ENCODE peak calls at places on chromosomes 6 and 20, in five cellular contexts. One of them, this sample, is unnamed.

GRCh38 chr20:62580052-62580451 is 62.3 kb upstream of the SLCO4A1 start:
- DNase-seq in LNCaP clone FGC: no peak
- DNase-seq in left ventricle myocardium inferior: no peak
- DNase-seq in mesothelial cell of epicardium: no peak
- DNase-seq in PC-9: no peak
- DNase-seq in this sample: no peak

GRCh38 chr20:5845686-5846651 is 95.8 kb downstream of the SHLD1 start:
- DNase-seq in PC-9: no peak
- DNase-seq in LNCaP clone FGC: peak; percentile 69
- DNase-seq in left ventricle myocardium inferior: no peak
- DNase-seq in mesothelial cell of epicardium: no peak
- DNase-seq in this sample: no peak

GRCh38 chr20:24470031-24470781 is 777 bp downstream of the SYNDIG1 start:
- DNase-seq in LNCaP clone FGC: no peak
- DNase-seq in left ventricle myocardium inferior: no peak
- DNase-seq in PC-9: no peak
- DNase-seq in mesothelial cell of epicardium: no peak
- DNase-seq in this sample: peak; percentile 14

GRCh38 chr6:18388942-18389341 is 1.8 kb downstream of the RNF144B start:
- DNase-seq in left ventricle myocardium inferior: no peak
- DNase-seq in LNCaP clone FGC: peak; percentile 73
- DNase-seq in PC-9: no peak
- DNase-seq in mesothelial cell of epicardium: no peak
- DNase-seq in this sample: no peak

GRCh38 chr6:30679765-30680535 is 6.5 kb downstream of the PPP1R18 start:
- DNase-seq in PC-9: no peak
- DNase-seq in left ventricle myocardium inferior: no peak
- DNase-seq in LNCaP clone FGC: no peak
- DNase-seq in mesothelial cell of epicardium: no peak
- DNase-seq in this sample: no peak

GRCh38 chr6:32166411-32167061 is 2.1 kb downstream of the EGFL8 start:
- DNase-seq in mesothelial cell of epicardium: no peak
- DNase-seq in LNCaP clone FGC: no peak
- DNase-seq in PC-9: no peak
- DNase-seq in left ventricle myocardium inferior: no peak
- DNase-seq in this sample: no peak

GRCh38 chr6:160417550-160417949 is 69.4 kb downstream of the SLC22A3 start:
- DNase-seq in mesothelial cell of epicardium: no peak
- DNase-seq in LNCaP clone FGC: no peak
- DNase-seq in PC-9: no peak
- DNase-seq in left ventricle myocardium inferior: no peak
- DNase-seq in this sample: no peak

GRCh38 chr6:150153905-150154492 is 11.2 kb downstream of the PPP1R14C start:
- DNase-seq in LNCaP clone FGC: no peak
- DNase-seq in PC-9: no peak
- DNase-seq in mesothelial cell of epicardium: no peak
- DNase-seq in left ventricle myocardium inferior: no peak
- DNase-seq in this sample: no peak

DNA sequence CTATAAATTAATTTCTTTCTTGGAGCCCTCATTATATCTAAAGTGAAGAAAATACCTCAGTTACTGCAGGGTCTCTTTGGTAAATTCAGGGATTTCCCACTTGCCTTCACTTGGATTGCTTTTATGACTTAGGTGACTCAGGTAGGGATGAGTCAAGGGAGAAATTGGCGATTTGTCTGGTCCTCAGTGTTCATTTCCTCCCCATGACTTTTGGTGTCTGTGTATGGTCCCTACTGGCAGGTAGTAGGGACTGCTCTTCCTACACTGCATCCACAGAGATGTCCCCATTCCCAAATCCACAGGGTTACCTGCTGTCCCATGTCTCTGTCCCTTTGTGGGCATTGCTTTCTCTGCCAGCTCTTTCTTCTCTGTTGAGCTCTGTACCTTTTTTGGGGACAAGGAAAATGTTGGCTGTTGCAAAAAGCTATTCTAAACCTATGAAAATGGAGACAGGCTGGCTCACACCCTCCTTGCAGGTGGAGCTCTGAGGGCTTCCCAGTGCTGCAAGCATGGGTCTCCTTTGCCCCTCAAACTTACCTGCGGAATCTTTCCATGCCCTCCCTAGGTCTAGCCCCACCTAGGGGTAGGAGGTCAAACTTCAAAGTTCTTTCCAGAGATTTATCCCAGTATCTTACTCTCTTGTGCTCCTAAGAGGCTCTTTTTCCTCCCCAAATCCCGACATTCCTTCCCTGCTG is 211.9 kb downstream of the ZNF217 start:
- DNase-seq in mesothelial cell of epicardium: no peak
- DNase-seq in LNCaP clone FGC: no peak
- DNase-seq in PC-9: no peak
- DNase-seq in left ventricle myocardium inferior: no peak
- DNase-seq in this sample: no peak
- TF ChIP-seq CTCF in mesothelial cell of epicardium: peak; percentile 51
- TF ChIP-seq CTCF in LNCaP clone FGC: no peak
- TF ChIP-seq CTCF in PC-9: peak; percentile 40
- TF ChIP-seq CTCF in left ventricle myocardium inferior: no peak
- TF ChIP-seq CTCF in this sample: peak; percentile 21

GRCh38 chr20:50149481-50150254 is 3.9 kb downstream of the PEDS1 start:
- DNase-seq in left ventricle myocardium inferior: no peak
- DNase-seq in mesothelial cell of epicardium: no peak
- DNase-seq in LNCaP clone FGC: no peak
- DNase-seq in PC-9: no peak
- DNase-seq in this sample: no peak

GRCh38 chr20:50153500-50154377 is at the start of gene PEDS1:
- DNase-seq in mesothelial cell of epicardium: peak; percentile 88
- DNase-seq in left ventricle myocardium inferior: peak; percentile 94
- DNase-seq in PC-9: peak; percentile 94
- DNase-seq in LNCaP clone FGC: peak; percentile 52
- DNase-seq in this sample: peak; percentile 79

GRCh38 chr20:50153153-50153499 is 397 bp downstream of the PEDS1 start:
- DNase-seq in left ventricle myocardium inferior: no peak
- DNase-seq in LNCaP clone FGC: no peak
- DNase-seq in mesothelial cell of epicardium: no peak
- DNase-seq in PC-9: no peak
- DNase-seq in this sample: no peak

GRCh38 chr20:50151034-50151743 is 2.3 kb downstream of the PEDS1 start:
- DNase-seq in left ventricle myocardium inferior: no peak
- DNase-seq in PC-9: peak; percentile 61
- DNase-seq in mesothelial cell of epicardium: no peak
- DNase-seq in LNCaP clone FGC: peak; percentile 74
- DNase-seq in this sample: no peak

GRCh38 chr20:50152394-50153152 is 950 bp downstream of the PEDS1 start:
- DNase-seq in mesothelial cell of epicardium: no peak
- DNase-seq in PC-9: peak; percentile 59
- DNase-seq in LNCaP clone FGC: no peak
- DNase-seq in left ventricle myocardium inferior: no peak
- DNase-seq in this sample: no peak
- TF ChIP-seq CTCF in mesothelial cell of epicardium: no peak
- TF ChIP-seq CTCF in PC-9: peak; percentile 60
- TF ChIP-seq CTCF in LNCaP clone FGC: peak; percentile 22
- TF ChIP-seq CTCF in left ventricle myocardium inferior: no peak
- TF ChIP-seq CTCF in this sample: no peak

GRCh38 chr20:49969946-49970345 is 12.8 kb upstream of the SNAI1 start:
- DNase-seq in left ventricle myocardium inferior: no peak
- DNase-seq in mesothelial cell of epicardium: no peak
- DNase-seq in PC-9: peak; percentile 57
- DNase-seq in LNCaP clone FGC: no peak
- DNase-seq in this sample: no peak

GRCh38 chr20:49969234-49969633 is 13.5 kb upstream of the SNAI1 start:
- DNase-seq in PC-9: no peak
- DNase-seq in left ventricle myocardium inferior: no peak
- DNase-seq in LNCaP clone FGC: no peak
- DNase-seq in mesothelial cell of epicardium: no peak
- DNase-seq in this sample: no peak

GRCh38 chr20:49965781-49966304 is 16.9 kb upstream of the SNAI1 start:
- DNase-seq in mesothelial cell of epicardium: no peak
- DNase-seq in PC-9: no peak
- DNase-seq in left ventricle myocardium inferior: no peak
- DNase-seq in LNCaP clone FGC: no peak
- DNase-seq in this sample: no peak

GRCh38 chr20:49961413-49961812 is 21.4 kb upstream of the SNAI1 start:
- DNase-seq in PC-9: no peak
- DNase-seq in left ventricle myocardium inferior: no peak
- DNase-seq in mesothelial cell of epicardium: no peak
- DNase-seq in LNCaP clone FGC: no peak
- DNase-seq in this sample: no peak

DNA sequence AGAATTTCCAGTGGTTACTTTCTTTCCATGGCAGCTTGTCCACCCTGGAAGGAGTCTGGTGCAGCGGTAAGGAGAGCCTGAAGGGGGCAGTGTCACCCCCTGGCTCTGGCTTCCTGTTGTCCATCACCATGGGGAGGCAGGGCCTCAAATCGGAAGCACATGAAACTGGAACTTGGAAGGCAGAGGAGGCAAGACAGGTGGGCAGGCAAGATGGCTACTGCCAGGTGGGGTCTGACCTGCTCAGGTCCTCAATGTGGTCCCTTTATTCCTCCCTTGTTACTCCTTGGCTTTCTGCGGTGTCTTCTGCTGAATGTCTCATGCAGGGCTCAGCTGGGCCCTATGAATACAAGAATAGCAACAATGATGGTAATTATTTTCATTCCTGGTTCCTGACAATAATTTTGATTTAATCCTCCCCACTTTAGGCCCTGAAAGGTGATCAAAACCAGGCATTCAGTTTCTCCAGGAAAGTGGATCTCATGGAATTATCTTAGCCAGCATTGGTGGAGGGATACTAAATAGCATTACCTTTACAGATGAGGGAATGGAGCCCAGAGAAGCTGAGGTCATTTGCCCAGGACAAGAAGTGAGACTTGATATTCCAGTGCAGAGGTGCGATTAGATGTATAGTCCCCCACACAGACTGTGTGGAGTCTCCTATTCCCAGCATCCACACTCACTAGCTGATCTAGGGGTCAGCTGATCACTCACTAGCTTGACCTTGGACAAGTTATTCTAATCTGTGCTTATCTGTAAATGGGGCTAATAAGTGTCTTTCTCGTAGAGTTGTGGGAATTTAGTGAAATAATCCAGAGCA is 17.6 kb upstream of the SNAI1 start:
- DNase-seq in PC-9: peak; percentile 54
- DNase-seq in left ventricle myocardium inferior: no peak
- DNase-seq in LNCaP clone FGC: no peak
- DNase-seq in mesothelial cell of epicardium: no peak
- DNase-seq in this sample: peak; percentile 57
- TF ChIP-seq CTCF in PC-9: peak; percentile 76
- TF ChIP-seq CTCF in left ventricle myocardium inferior: peak; percentile 52
- TF ChIP-seq CTCF in LNCaP clone FGC: peak; percentile 44
- TF ChIP-seq CTCF in mesothelial cell of epicardium: peak; percentile 19
- TF ChIP-seq CTCF in this sample: peak; percentile 71

GRCh38 chr6:7866531-7866930 is 44.1 kb downstream of the TXNDC5 start:
- DNase-seq in left ventricle myocardium inferior: no peak
- DNase-seq in LNCaP clone FGC: no peak
- DNase-seq in PC-9: no peak
- DNase-seq in mesothelial cell of epicardium: peak; percentile 3
- DNase-seq in this sample: no peak

GRCh38 chr6:7868926-7869325 is 41.7 kb downstream of the TXNDC5 start:
- DNase-seq in PC-9: no peak
- DNase-seq in mesothelial cell of epicardium: no peak
- DNase-seq in LNCaP clone FGC: no peak
- DNase-seq in left ventricle myocardium inferior: no peak
- DNase-seq in this sample: no peak

GRCh38 chr6:7865811-7866210 is 44.8 kb downstream of the TXNDC5 start:
- DNase-seq in LNCaP clone FGC: no peak
- DNase-seq in left ventricle myocardium inferior: no peak
- DNase-seq in mesothelial cell of epicardium: peak; percentile 29
- DNase-seq in PC-9: no peak
- DNase-seq in this sample: no peak
- TF ChIP-seq CTCF in LNCaP clone FGC: no peak
- TF ChIP-seq CTCF in left ventricle myocardium inferior: no peak
- TF ChIP-seq CTCF in mesothelial cell of epicardium: no peak
- TF ChIP-seq CTCF in PC-9: no peak
- TF ChIP-seq CTCF in this sample: no peak

DNA sequence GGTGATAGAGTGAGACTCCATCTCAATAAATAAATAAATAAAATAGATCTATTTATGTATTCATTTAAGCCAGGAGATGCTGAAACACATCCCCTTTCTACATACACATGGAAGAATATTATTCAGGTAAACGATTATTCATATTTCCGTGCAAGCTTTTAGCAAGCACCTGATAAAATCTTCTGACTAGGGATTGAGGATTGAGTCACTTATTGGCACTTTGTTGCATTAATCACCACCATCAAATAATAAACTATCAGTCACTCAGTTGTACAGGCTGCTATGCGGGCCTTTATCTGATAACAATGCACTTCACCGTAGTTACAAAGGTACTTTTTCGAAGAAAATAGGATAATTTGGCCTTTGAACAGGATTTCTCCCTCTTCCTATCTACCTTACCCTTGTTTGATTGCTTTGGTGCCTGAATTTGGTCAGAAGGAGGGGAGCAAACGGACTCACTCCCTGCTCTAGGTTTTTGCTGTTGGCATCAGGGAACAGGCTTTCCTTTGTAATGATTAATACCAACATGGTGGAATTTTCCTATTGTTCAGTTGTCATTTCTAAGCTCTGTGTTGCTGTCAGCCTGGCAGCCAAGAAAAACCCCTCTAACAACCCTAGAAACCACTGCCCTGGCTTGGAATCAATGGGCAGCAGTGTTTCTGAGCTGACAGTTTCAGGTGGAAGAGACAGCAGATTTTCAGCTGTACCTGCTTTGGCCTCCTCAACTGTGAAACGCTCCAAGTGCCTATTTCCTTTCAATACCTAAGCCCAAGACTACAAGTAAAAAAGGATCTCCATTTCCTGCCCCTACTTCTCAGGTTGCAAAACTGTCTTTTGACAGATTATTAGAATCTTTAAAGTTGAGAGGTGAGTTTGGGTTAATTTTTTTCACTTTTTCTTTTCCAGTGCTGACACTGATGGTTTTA is 63.0 kb downstream of the MYB start:
- DNase-seq in left ventricle myocardium inferior: no peak
- DNase-seq in mesothelial cell of epicardium: no peak
- DNase-seq in LNCaP clone FGC: no peak
- DNase-seq in PC-9: no peak
- DNase-seq in this sample: no peak
- TF ChIP-seq CTCF in left ventricle myocardium inferior: no peak
- TF ChIP-seq CTCF in mesothelial cell of epicardium: no peak
- TF ChIP-seq CTCF in LNCaP clone FGC: no peak
- TF ChIP-seq CTCF in PC-9: no peak
- TF ChIP-seq CTCF in this sample: no peak

This sample was measured in neural crest cell.